ENCODE peak calls at places on chromosomes 1 and 21, in seven cellular contexts. One of them, this sample, is unnamed. For H3K4me1, the result is how much of the 10 kb centered on the place peaks cover.

GRCh38 chr1:29752141-29752540 is 515.8 kb downstream of the PTPRU start:
- DNase-seq in K562: no peak
- DNase-seq in A549: no peak
- DNase-seq in HepG2: no peak
- DNase-seq in SK-N-SH: no peak
- DNase-seq in H1: no peak
- DNase-seq in endothelial cell of umbilical vein: no peak
- DNase-seq in this sample: no peak

GRCh38 chr1:12113433-12114339 is 50.6 kb downstream of the TNFRSF8 start:
- DNase-seq in HepG2: no peak
- DNase-seq in endothelial cell of umbilical vein: no peak
- DNase-seq in H1: no peak
- DNase-seq in SK-N-SH: no peak
- DNase-seq in A549: no peak
- DNase-seq in K562: no peak
- DNase-seq in this sample: no peak

GRCh38 chr1:223227486-223228196 is 84.6 kb upstream of the TLR5 start:
- DNase-seq in HepG2: no peak
- DNase-seq in K562: no peak
- DNase-seq in SK-N-SH: no peak
- DNase-seq in H1: no peak
- DNase-seq in endothelial cell of umbilical vein: no peak
- DNase-seq in A549: no peak
- DNase-seq in this sample: no peak

GRCh38 chr1:156500578-156500846 is at the start of gene MEF2D:
- DNase-seq in HepG2: no peak
- DNase-seq in A549: no peak
- DNase-seq in endothelial cell of umbilical vein: no peak
- DNase-seq in K562: no peak
- DNase-seq in H1: no peak
- DNase-seq in SK-N-SH: no peak
- DNase-seq in this sample: no peak

GRCh38 chr1:29382851-29383588 is 146.7 kb downstream of the PTPRU start:
- DNase-seq in K562: no peak
- DNase-seq in H1: no peak
- DNase-seq in endothelial cell of umbilical vein: no peak
- DNase-seq in HepG2: no peak
- DNase-seq in A549: no peak
- DNase-seq in SK-N-SH: no peak
- DNase-seq in this sample: no peak

GRCh38 chr1:155969377-155969791 is 9.0 kb downstream of the ARHGEF2 start:
- DNase-seq in A549: no peak
- DNase-seq in K562: no peak
- DNase-seq in SK-N-SH: peak
- DNase-seq in HepG2: no peak
- DNase-seq in endothelial cell of umbilical vein: no peak
- DNase-seq in H1: no peak
- DNase-seq in this sample: no peak

GRCh38 chr1:191865479-191865878 is 292.8 kb upstream of the RGS18 start:
- DNase-seq in SK-N-SH: no peak
- DNase-seq in K562: no peak
- DNase-seq in HepG2: no peak
- DNase-seq in H1: no peak
- DNase-seq in A549: no peak
- DNase-seq in endothelial cell of umbilical vein: no peak
- DNase-seq in this sample: no peak

GRCh38 chr1:43435146-43436145 is 18.3 kb downstream of the HYI start:
- DNase-seq in K562: peak
- DNase-seq in A549: no peak
- DNase-seq in SK-N-SH: no peak
- DNase-seq in HepG2: no peak
- DNase-seq in endothelial cell of umbilical vein: no peak
- DNase-seq in H1: no peak
- DNase-seq in this sample: no peak

GRCh38 chr1:168179411-168180147 is 817 bp downstream of the TIPRL start:
- DNase-seq in K562: peak
- DNase-seq in endothelial cell of umbilical vein: no peak
- DNase-seq in A549: peak
- DNase-seq in H1: no peak
- DNase-seq in HepG2: no peak
- DNase-seq in SK-N-SH: peak
- DNase-seq in this sample: no peak

GRCh38 chr1:177164380-177165068 is at the start of gene ASTN1:
- DNase-seq in A549: no peak
- DNase-seq in K562: no peak
- DNase-seq in H1: no peak
- DNase-seq in HepG2: no peak
- DNase-seq in SK-N-SH: peak
- DNase-seq in endothelial cell of umbilical vein: no peak
- DNase-seq in this sample: no peak

GRCh38 chr1:182690886-182691443 is 6.6 kb upstream of the RGS8 start:
- DNase-seq in SK-N-SH: no peak
- DNase-seq in HepG2: no peak
- DNase-seq in endothelial cell of umbilical vein: no peak
- DNase-seq in A549: no peak
- DNase-seq in K562: no peak
- DNase-seq in H1: no peak
- DNase-seq in this sample: no peak

GRCh38 chr21:42592156-42592820 is 61.1 kb upstream of the PDE9A start:
- DNase-seq in HepG2: no peak
- DNase-seq in endothelial cell of umbilical vein: no peak
- DNase-seq in A549: no peak
- DNase-seq in H1: no peak
- DNase-seq in K562: no peak
- DNase-seq in SK-N-SH: no peak
- DNase-seq in this sample: no peak

GRCh38 chr1:11641776-11642305 is 12.4 kb downstream of the FBXO2 start:
- DNase-seq in A549: no peak
- DNase-seq in HepG2: no peak
- DNase-seq in endothelial cell of umbilical vein: no peak
- DNase-seq in H1: no peak
- DNase-seq in K562: no peak
- DNase-seq in SK-N-SH: no peak
- DNase-seq in this sample: no peak

GRCh38 chr1:77776007-77776725 is 3.3 kb upstream of the MIGA1 start:
- DNase-seq in H1: no peak
- DNase-seq in SK-N-SH: no peak
- DNase-seq in K562: no peak
- DNase-seq in HepG2: no peak
- DNase-seq in A549: no peak
- DNase-seq in endothelial cell of umbilical vein: no peak
- DNase-seq in this sample: no peak

GRCh38 chr1:214460304-214460916 is 91.0 kb downstream of the PTPN14 start:
- DNase-seq in SK-N-SH: no peak
- DNase-seq in K562: no peak
- DNase-seq in endothelial cell of umbilical vein: peak
- DNase-seq in A549: no peak
- DNase-seq in HepG2: peak
- DNase-seq in H1: no peak
- DNase-seq in this sample: no peak

GRCh38 chr1:25760871-25761270 is 39.1 kb upstream of the SELENON start:
- DNase-seq in SK-N-SH: no peak
- DNase-seq in H1: no peak
- DNase-seq in K562: peak
- DNase-seq in HepG2: no peak
- DNase-seq in A549: no peak
- DNase-seq in endothelial cell of umbilical vein: no peak
- DNase-seq in this sample: no peak

GRCh38 chr1:28915036-28915895 is 897 bp downstream of the EPB41 start:
- DNase-seq in A549: no peak
- DNase-seq in H1: no peak
- DNase-seq in SK-N-SH: peak
- DNase-seq in HepG2: peak
- DNase-seq in endothelial cell of umbilical vein: peak
- DNase-seq in K562: no peak
- DNase-seq in this sample: no peak

GRCh38 chr1:178052650-178053461 is 41.0 kb upstream of the RASAL2 start:
- DNase-seq in A549: no peak
- DNase-seq in H1: no peak
- DNase-seq in endothelial cell of umbilical vein: peak
- DNase-seq in SK-N-SH: no peak
- DNase-seq in HepG2: peak
- DNase-seq in K562: no peak
- DNase-seq in this sample: no peak

GRCh38 chr21:36156815-36157670 is at the start of gene DOP1B:
- DNase-seq in endothelial cell of umbilical vein: peak
- DNase-seq in H1: no peak
- DNase-seq in SK-N-SH: no peak
- DNase-seq in HepG2: no peak
- DNase-seq in A549: peak
- DNase-seq in K562: no peak
- DNase-seq in this sample: no peak

GRCh38 chr1:204254031-204254661 is 40.4 kb upstream of the GOLT1A start:
- DNase-seq in endothelial cell of umbilical vein: no peak
- DNase-seq in SK-N-SH: no peak
- DNase-seq in HepG2: peak
- DNase-seq in H1: no peak
- DNase-seq in A549: no peak
- DNase-seq in K562: no peak
- DNase-seq in this sample: no peak

GRCh38 chr1:116720406-116721071 is 33.7 kb upstream of the CD2 start:
- DNase-seq in A549: no peak
- DNase-seq in HepG2: no peak
- DNase-seq in H1: no peak
- DNase-seq in SK-N-SH: no peak
- DNase-seq in K562: no peak
- DNase-seq in endothelial cell of umbilical vein: no peak
- DNase-seq in this sample: no peak

GRCh38 chr1:228274452-228275153 is 66.8 kb downstream of the OBSCN start:
- DNase-seq in HepG2: no peak
- DNase-seq in SK-N-SH: no peak
- DNase-seq in K562: no peak
- DNase-seq in A549: no peak
- DNase-seq in endothelial cell of umbilical vein: no peak
- DNase-seq in H1: no peak
- DNase-seq in this sample: no peak

GRCh38 chr1:236575523-236575922 is 28.8 kb downstream of the HEATR1 start:
- DNase-seq in endothelial cell of umbilical vein: no peak
- DNase-seq in H1: no peak
- DNase-seq in A549: no peak
- DNase-seq in K562: no peak
- DNase-seq in HepG2: no peak
- DNase-seq in SK-N-SH: no peak
- DNase-seq in this sample: no peak

GRCh38 chr1:40316595-40317393 is at the start of gene COL9A2:
- DNase-seq in K562: peak
- DNase-seq in endothelial cell of umbilical vein: peak
- DNase-seq in HepG2: peak
- DNase-seq in H1: no peak
- DNase-seq in SK-N-SH: peak
- DNase-seq in A549: peak
- DNase-seq in this sample: no peak

GRCh38 chr21:36199021-36199420 is 42.4 kb downstream of the DOP1B start:
- DNase-seq in H1: no peak
- DNase-seq in endothelial cell of umbilical vein: no peak
- DNase-seq in K562: no peak
- DNase-seq in HepG2: no peak
- DNase-seq in SK-N-SH: no peak
- DNase-seq in A549: no peak
- DNase-seq in this sample: no peak

DNA sequence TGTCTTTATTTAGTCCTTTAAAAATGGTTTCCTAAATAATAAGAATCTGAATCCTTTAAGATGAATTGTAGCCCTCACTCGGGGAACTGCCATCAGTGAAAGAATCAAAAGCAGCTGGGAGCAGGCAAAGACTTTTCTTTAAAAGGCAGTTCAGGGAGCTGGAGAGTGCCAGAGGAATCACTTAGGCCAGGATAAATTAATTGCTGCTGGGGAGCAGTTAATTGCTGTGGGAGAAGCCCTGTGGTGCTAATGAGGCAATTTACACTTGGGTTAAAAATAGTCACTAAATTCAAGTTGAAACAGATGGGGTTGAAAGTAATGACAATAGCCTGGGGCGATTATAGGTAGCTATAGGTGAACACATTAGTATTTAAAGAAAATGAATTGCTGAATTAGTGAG is 38.7 kb upstream of the COL24A1 start:
- DNase-seq in endothelial cell of umbilical vein: no peak
- DNase-seq in H1: no peak
- DNase-seq in K562: no peak
- DNase-seq in A549: no peak
- DNase-seq in HepG2: no peak
- DNase-seq in SK-N-SH: no peak
- DNase-seq in this sample: no peak
- H3K27ac ChIP-seq in endothelial cell of umbilical vein: no peak
- H3K27ac ChIP-seq in H1: no peak
- H3K27ac ChIP-seq in K562: no peak
- H3K27ac ChIP-seq in A549: no peak
- H3K27ac ChIP-seq in HepG2: no peak
- H3K27ac ChIP-seq in SK-N-SH: no peak
- H3K27ac ChIP-seq in this sample: no peak

GRCh38 chr21:34991366-34991967 is 57.6 kb downstream of the RUNX1 start:
- DNase-seq in A549: no peak
- DNase-seq in HepG2: no peak
- DNase-seq in SK-N-SH: no peak
- DNase-seq in K562: no peak
- DNase-seq in H1: no peak
- DNase-seq in endothelial cell of umbilical vein: no peak
- DNase-seq in this sample: no peak
- H3K4me1 ChIP-seq in A549: under half
- H3K4me1 ChIP-seq in HepG2: under half
- H3K4me1 ChIP-seq in SK-N-SH: under half
- H3K4me1 ChIP-seq in K562: half or more
- H3K4me1 ChIP-seq in H1: under half
- H3K4me1 ChIP-seq in endothelial cell of umbilical vein: under half
- H3K4me1 ChIP-seq in this sample: under half

GRCh38 chr1:18547460-18547859 is 66.7 kb downstream of the KLHDC7A start:
- DNase-seq in SK-N-SH: no peak
- DNase-seq in endothelial cell of umbilical vein: no peak
- DNase-seq in K562: no peak
- DNase-seq in HepG2: no peak
- DNase-seq in H1: no peak
- DNase-seq in A549: no peak
- DNase-seq in this sample: no peak

GRCh38 chr1:18542351-18542750 is 61.6 kb downstream of the KLHDC7A start:
- DNase-seq in SK-N-SH: no peak
- DNase-seq in K562: no peak
- DNase-seq in endothelial cell of umbilical vein: no peak
- DNase-seq in HepG2: no peak
- DNase-seq in A549: no peak
- DNase-seq in H1: no peak
- DNase-seq in this sample: no peak

GRCh38 chr1:18549131-18549530 is 68.4 kb downstream of the KLHDC7A start:
- DNase-seq in SK-N-SH: no peak
- DNase-seq in HepG2: no peak
- DNase-seq in endothelial cell of umbilical vein: no peak
- DNase-seq in H1: no peak
- DNase-seq in A549: no peak
- DNase-seq in K562: no peak
- DNase-seq in this sample: no peak

GRCh38 chr1:18549896-18550295 is 69.2 kb downstream of the KLHDC7A start:
- DNase-seq in H1: no peak
- DNase-seq in K562: no peak
- DNase-seq in HepG2: no peak
- DNase-seq in endothelial cell of umbilical vein: no peak
- DNase-seq in A549: no peak
- DNase-seq in SK-N-SH: no peak
- DNase-seq in this sample: no peak

GRCh38 chr1:18546026-18546425 is 65.3 kb downstream of the KLHDC7A start:
- DNase-seq in HepG2: no peak
- DNase-seq in SK-N-SH: no peak
- DNase-seq in K562: no peak
- DNase-seq in A549: no peak
- DNase-seq in endothelial cell of umbilical vein: no peak
- DNase-seq in H1: no peak
- DNase-seq in this sample: no peak
- TF ChIP-seq MAX in HepG2: no peak
- TF ChIP-seq MAX in SK-N-SH: no peak
- TF ChIP-seq MAX in K562: no peak
- TF ChIP-seq MAX in A549: no peak
- TF ChIP-seq MAX in endothelial cell of umbilical vein: no peak
- TF ChIP-seq MAX in H1: no peak
- TF ChIP-seq MAX in this sample: no peak

GRCh38 chr1:23568608-23569383 is 9.5 kb upstream of the ID3 start:
- DNase-seq in SK-N-SH: peak
- DNase-seq in endothelial cell of umbilical vein: peak
- DNase-seq in HepG2: no peak
- DNase-seq in H1: no peak
- DNase-seq in K562: peak
- DNase-seq in A549: no peak
- DNase-seq in this sample: no peak
- H3K27ac ChIP-seq in SK-N-SH: peak
- H3K27ac ChIP-seq in endothelial cell of umbilical vein: peak
- H3K27ac ChIP-seq in HepG2: no peak
- H3K27ac ChIP-seq in H1: peak
- H3K27ac ChIP-seq in K562: peak
- H3K27ac ChIP-seq in A549: peak
- H3K27ac ChIP-seq in this sample: no peak

This sample was measured in HCT116.